ENCODE peak calls at places on chromosomes 16 and 17, in nine cellular contexts. C is Caki2; N is nucleus accumbens; U is Peyer's patch; L is RWPE1; S is NCI-H1694; B is NCI-H510A treated with DMSO at 0.1 percent for 48 hours; X is stimulated activated effector memory CD8-positive, alpha-beta T cell treated with anti-CD3 and anti-CD28 coated beads, Interleukin-12 subunit alpha, Interleukin-12 subunit beta, amount 100 ng/mL, for 72 hours; A is body of pancreas. K is an unnamed sample.
A peak's percentile ranks its signal among the peaks of the same experiment; 100 is the strongest.

GRCh38 chr16:17177968-17178880 is 292.5 kb downstream of the XYLT1 start:
- DNase-seq in S (no peak), L (no peak), U (no peak), B (no peak), C (peak; percentile 7), N (no peak), A (no peak), X (no peak), K (no peak)

GRCh38 chr17:64063766-64064224 is 43.4 kb upstream of the ICAM2 start:
- DNase-seq in X (no peak), U (peak; percentile 80), B (peak; percentile 52), A (peak; percentile 87), N (no peak), L (no peak), C (no peak), S (no peak), K (peak; percentile 81)

GRCh38 chr16:23182206-23182674 is 305 bp upstream of the SCNN1G start:
- DNase-seq in A (peak; percentile 95), X (peak; percentile 83), S (peak; percentile 37), L (peak; percentile 94), C (peak; percentile 57), U (peak; percentile 90), B (peak; percentile 94), N (peak; percentile 47), K (peak; percentile 65)

GRCh38 chr16:26717826-26718225 is 348.9 kb upstream of the C16orf82 start:
- DNase-seq in N (no peak), S (no peak), U (no peak), L (no peak), A (no peak), C (no peak), X (no peak), B (no peak), K (no peak)

GRCh38 chr16:13733561-13733960 is 186.4 kb upstream of the ERCC4 start:
- DNase-seq in X (no peak), L (no peak), S (no peak), C (no peak), U (no peak), N (no peak), A (no peak), B (no peak), K (no peak)

GRCh38 chr17:42543190-42544079 is 7.4 kb downstream of the NAGLU start:
- DNase-seq in S (no peak), X (no peak), U (no peak), A (no peak), N (no peak), L (no peak), B (no peak), C (no peak), K (no peak)

GRCh38 chr17:80274317-80274716 is 13.7 kb downstream of the RNF213 start:
- DNase-seq in A (no peak), S (no peak), L (no peak), C (no peak), X (no peak), N (no peak), U (no peak), B (no peak), K (no peak)

GRCh38 chr17:60311936-60312335 is 80.0 kb downstream of the USP32 start:
- DNase-seq in N (no peak), U (no peak), S (no peak), L (no peak), B (no peak), X (no peak), C (no peak), A (no peak), K (no peak)

GRCh38 chr16:69366431-69366830 is 14.8 kb upstream of the TMED6 start:
- DNase-seq in B (no peak), U (no peak), C (no peak), A (no peak), N (no peak), L (no peak), X (no peak), S (no peak), K (peak; percentile 33)

GRCh38 chr17:77125432-77125901 is 15.3 kb upstream of the SEC14L1 start:
- DNase-seq in B (no peak), N (no peak), C (peak; percentile 96), A (no peak), U (no peak), L (peak; percentile 97), S (no peak), X (no peak), K (no peak)

K was measured in adrenal gland.